ENCODE peak calls at places on chromosome 9, in five cellular contexts. Y is PC-3, F is foreskin fibroblast, X is A549, C is psoas muscle. A is an unnamed sample.

GRCh38 chr9:3401556-3401955 is 124.2 kb downstream of the RFX3 start:
- DNase-seq in X (no peak), C (no peak), F (no peak), Y (no peak), A (no peak)

GRCh38 chr9:92438900-92439526 is 14.7 kb upstream of the OMD start:
- DNase-seq in F (peak), C (no peak), X (peak), Y (peak), A (no peak)

GRCh38 chr9:129146441-129146933 is 31.6 kb downstream of the IER5L start:
- DNase-seq in C (no peak), X (no peak), Y (no peak), F (peak), A (no peak)

GRCh38 chr9:110140276-110140675 is 67.7 kb downstream of the C9orf152 start:
- DNase-seq in X (no peak), Y (peak), C (no peak), F (peak), A (no peak)

GRCh38 chr9:33818167-33818831 is 1.3 kb downstream of the UBE2R2 start:
- DNase-seq in Y (peak), F (peak), X (peak), C (peak), A (no peak)

GRCh38 chr9:26228273-26228672 is 550.0 kb upstream of the TUSC1 start:
- DNase-seq in X (no peak), C (no peak), F (no peak), Y (no peak), A (no peak)

GRCh38 chr9:137031904-137032639 is at the start of gene FUT7:
- DNase-seq in X (no peak), C (no peak), F (no peak), Y (no peak), A (no peak)

GRCh38 chr9:77957652-77958051 is 74.0 kb downstream of the GNAQ start:
- DNase-seq in Y (no peak), X (no peak), F (no peak), C (no peak), A (no peak)

GRCh38 chr9:19642256-19642655 is 146.6 kb downstream of the SLC24A2 start:
- DNase-seq in Y (peak), X (no peak), C (no peak), F (no peak), A (no peak)

GRCh38 chr9:27437652-27438373 is 86.3 kb upstream of the IFNK start:
- DNase-seq in F (no peak), Y (no peak), X (no peak), C (no peak), A (no peak)

GRCh38 chr9:65459756-65460320 is 174.8 kb upstream of the FOXD4L5 start:
- DNase-seq in F (no peak), C (no peak), Y (no peak), X (no peak), A (no peak)
- TF ChIP-seq CTCF in F (no peak), C (no peak), Y (no peak), X (no peak), A (no peak)

DNA sequence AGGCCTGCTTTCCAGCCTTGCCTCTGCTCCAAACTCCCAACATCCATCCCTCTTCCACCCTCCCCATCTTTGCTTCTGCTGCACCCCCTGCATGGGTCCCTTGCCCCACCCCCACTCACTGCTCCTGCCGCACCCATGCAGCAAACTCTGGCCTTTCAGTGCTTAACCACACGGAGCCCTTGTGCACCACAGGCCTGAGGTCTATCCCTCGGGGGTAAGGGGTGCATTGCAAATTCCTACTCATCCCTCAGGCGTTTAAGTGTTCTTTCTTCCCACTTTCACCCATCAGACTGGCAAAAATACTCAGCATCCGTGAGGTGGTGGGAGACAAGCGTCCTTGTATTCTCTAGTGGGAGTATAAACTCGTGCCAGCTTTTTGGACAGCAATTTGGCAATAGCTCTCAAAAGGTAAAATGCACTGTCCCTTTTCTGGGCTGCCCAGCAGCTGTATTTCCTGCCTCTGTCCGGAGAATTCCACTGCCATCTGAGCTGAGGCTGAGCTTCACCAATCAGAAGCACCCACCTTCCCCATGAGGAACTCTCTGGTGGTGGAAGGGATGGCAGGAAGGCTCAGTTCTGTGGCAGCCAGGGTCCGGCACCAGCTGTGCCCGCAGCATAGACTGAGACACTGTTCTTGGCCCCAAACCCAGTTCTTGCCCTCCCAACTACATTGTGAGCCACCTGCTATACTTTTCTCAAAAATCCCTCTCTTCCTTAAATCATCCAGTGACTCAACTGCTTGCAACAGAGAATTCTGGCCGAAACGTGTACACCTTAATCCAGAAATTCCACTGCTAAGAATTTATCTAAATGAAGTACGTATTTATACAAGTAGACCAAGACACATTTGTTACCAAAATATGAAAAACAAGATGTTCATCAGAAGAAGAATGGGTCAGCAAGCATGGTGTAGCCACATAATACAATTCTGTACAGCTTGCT is 15.0 kb downstream of the PSMB7 start:
- DNase-seq in C (no peak), Y (no peak), X (no peak), F (peak), A (no peak)
- H3K4me3 ChIP-seq in C (no peak), Y (no peak), X (no peak), F (no peak), A (no peak)

GRCh38 chr9:32350682-32351081 is 33.8 kb upstream of the ACO1 start:
- DNase-seq in C (no peak), X (peak), F (peak), Y (peak), A (no peak)
- TF ChIP-seq CTCF in C (peak), X (peak), F (no peak), Y (peak), A (no peak)

GRCh38 chr9:127850286-127850830 is 4.1 kb downstream of the ENG start:
- DNase-seq in X (no peak), F (no peak), C (no peak), Y (no peak), A (no peak)
- H3K4me3 ChIP-seq in X (no peak), F (no peak), C (peak), Y (no peak), A (no peak)

GRCh38 chr9:131181091-131181681 is 55.8 kb downstream of the NUP214 start:
- DNase-seq in Y (peak), C (no peak), F (no peak), X (no peak), A (no peak)
- TF ChIP-seq CTCF in Y (peak), C (no peak), F (no peak), X (no peak), A (no peak)

DNA sequence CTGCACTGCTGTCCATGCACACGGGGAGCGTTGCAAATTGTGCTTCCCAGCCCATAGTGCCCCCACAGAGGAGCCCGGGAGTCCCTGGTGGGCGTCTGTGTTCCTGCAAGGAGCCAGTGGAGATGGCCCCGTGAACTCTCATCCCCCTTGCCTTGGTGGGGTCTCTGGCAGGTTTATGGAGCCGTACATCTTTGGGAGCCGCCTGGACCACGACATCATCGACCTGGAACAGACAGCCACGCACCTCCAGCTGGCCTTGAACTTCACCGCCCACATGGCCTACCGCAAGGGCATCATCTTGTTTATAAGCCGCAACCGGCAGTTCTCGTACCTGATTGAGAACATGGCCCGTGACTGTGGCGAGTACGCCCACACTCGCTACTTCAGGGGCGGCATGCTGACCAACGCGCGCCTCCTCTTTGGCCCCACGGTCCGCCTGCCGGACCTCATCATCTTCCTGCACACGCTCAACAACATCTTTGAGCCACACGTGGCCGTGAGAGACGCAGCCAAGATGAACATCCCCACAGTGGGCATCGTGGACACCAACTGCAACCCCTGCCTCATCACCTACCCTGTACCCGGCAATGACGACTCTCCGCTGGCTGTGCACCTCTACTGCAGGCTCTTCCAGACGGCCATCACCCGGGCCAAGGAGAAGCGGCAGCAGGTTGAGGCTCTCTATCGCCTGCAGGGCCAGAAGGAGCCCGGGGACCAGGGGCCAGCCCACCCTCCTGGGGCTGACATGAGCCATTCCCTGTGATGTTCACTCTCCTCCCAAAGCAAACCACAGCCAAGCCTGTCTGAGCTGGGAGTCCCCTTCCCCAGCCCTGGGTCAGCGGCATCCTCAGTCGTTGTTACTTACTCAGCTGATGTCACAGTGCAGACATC is 3.1 kb downstream of the MRPS2 start:
- DNase-seq in Y (no peak), X (no peak), F (no peak), C (no peak), A (no peak)
- H3K4me3 ChIP-seq in Y (no peak), X (no peak), F (no peak), C (no peak), A (no peak)

GRCh38 chr9:124062172-124062571 is 50.6 kb downstream of the LHX2 start:
- DNase-seq in Y (no peak), C (no peak), F (no peak), X (peak), A (no peak)
- TF ChIP-seq CTCF in Y (peak), C (no peak), F (peak), X (peak), A (peak)

GRCh38 chr9:114396558-114397218 is 8.9 kb upstream of the AKNA start:
- DNase-seq in C (no peak), X (peak), Y (no peak), F (peak), A (no peak)
- H3K4me3 ChIP-seq in C (no peak), X (peak), Y (peak), F (peak), A (peak)

GRCh38 chr9:84932915-84933527 is 263.5 kb downstream of the NTRK2 start:
- DNase-seq in X (peak), F (no peak), Y (peak), C (no peak), A (no peak)
- TF ChIP-seq CTCF in X (peak), F (no peak), Y (peak), C (no peak), A (peak)

GRCh38 chr9:14308751-14309140 is 5.2 kb downstream of the NFIB start:
- DNase-seq in C (no peak), Y (no peak), X (no peak), F (no peak), A (no peak)

GRCh38 chr9:14307989-14308750 is 5.8 kb downstream of the NFIB start:
- DNase-seq in C (no peak), Y (no peak), X (no peak), F (no peak), A (no peak)

GRCh38 chr9:14309403-14309802 is 4.5 kb downstream of the NFIB start:
- DNase-seq in C (no peak), Y (peak), F (peak), X (peak), A (no peak)

GRCh38 chr9:14306188-14306587 is 7.8 kb downstream of the NFIB start:
- DNase-seq in Y (no peak), C (no peak), X (no peak), F (no peak), A (no peak)

DNA sequence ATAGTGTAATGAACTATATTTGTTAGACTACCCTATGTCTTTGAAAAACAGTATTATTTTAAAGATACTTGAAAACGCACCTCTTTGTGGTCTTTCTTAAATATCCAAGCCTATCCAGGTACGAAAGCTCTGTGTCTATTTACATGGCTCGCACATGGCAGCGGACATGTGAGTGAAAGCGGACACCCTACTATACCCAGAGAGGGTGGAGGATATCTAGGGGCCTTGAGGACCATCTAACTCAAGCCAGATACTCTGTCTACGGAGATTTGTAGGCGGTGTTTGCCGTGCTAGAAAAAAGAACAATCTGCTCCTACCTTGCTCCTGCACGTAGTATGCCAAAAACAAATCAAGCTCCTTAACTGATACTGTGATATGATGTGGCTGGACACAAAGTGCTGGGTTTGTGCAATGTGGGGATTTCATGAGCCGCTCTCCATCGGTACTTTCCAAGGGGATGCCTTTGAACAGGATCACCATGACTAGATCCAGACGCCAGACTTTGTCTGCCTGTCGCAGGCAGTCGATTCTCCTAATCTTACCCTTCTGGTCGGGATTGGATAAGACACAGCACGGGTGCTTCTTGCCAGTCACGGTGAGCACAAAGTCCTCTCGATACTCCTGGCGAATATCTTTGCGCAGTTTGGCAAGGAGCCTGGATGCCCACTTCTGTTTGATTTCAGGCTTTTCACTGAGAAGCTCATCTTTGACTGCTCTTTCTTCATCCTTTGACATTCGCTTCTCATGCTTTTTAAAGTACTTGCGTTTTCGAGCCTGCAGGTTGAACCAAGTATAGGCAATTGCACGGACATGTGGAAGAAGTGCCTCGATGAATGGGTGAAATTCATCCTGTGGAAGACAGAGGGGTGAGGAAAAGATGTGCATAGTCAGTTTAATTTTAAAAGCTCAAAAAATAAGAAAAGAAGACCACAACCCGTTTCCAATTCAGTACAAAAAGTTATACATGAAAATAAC is 7.0 kb downstream of the NFIB start:
- DNase-seq in C (peak), X (no peak), F (no peak), Y (no peak), A (no peak)
- H3K4me3 ChIP-seq in C (peak), X (no peak), F (no peak), Y (no peak), A (no peak)